ENCODE peak calls at places on chromosomes 5 and 9, in seven cellular contexts. F, P, S, Q, X, W and H are unnamed samples. For H3K4me1, the result is how much of the 10 kb centered on the place peaks cover.

GRCh38 chr5:109005611-109006010 is 257.9 kb downstream of the FER start:
- DNase-seq in Q (no peak), S (no peak), X (no peak), F (no peak), P (no peak), W (no peak), H (no peak)

GRCh38 chr5:62596096-62596495 is 17.5 kb downstream of the LRRC70 start:
- DNase-seq in Q (no peak), P (no peak), X (no peak), W (no peak), F (no peak), S (no peak), H (no peak)

GRCh38 chr5:73674669-73675004 is 48.6 kb downstream of the ARHGEF28 start:
- DNase-seq in P (no peak), S (no peak), Q (no peak), F (no peak), W (no peak), X (no peak), H (no peak)

GRCh38 chr5:115379622-115380344 is 83.3 kb upstream of the CCDC112 start:
- DNase-seq in S (peak), X (no peak), Q (no peak), W (no peak), F (no peak), P (no peak), H (no peak)

GRCh38 chr5:52007230-52007858 is 624.1 kb downstream of the ISL1 start:
- DNase-seq in F (peak), Q (no peak), P (peak), W (peak), X (no peak), S (no peak), H (peak)

GRCh38 chr9:79489241-79490000 is 82.3 kb upstream of the TLE4 start:
- DNase-seq in F (no peak), X (no peak), S (peak), W (peak), Q (no peak), P (no peak), H (no peak)

GRCh38 chr5:145072880-145073279 is 762.3 kb downstream of the PRELID2 start:
- DNase-seq in X (no peak), Q (no peak), S (no peak), P (no peak), F (peak), W (no peak), H (no peak)

GRCh38 chr9:127318651-127319167 is 54.1 kb downstream of the GARNL3 start:
- DNase-seq in W (no peak), X (no peak), P (no peak), S (no peak), Q (no peak), F (peak), H (no peak)

GRCh38 chr5:95646569-95647330 is at the start of gene RFESD:
- DNase-seq in X (peak), W (peak), Q (peak), F (peak), P (peak), S (peak), H (peak)

GRCh38 chr5:33474004-33474403 is 33.2 kb downstream of the TARS1 start:
- DNase-seq in X (no peak), F (no peak), S (no peak), W (no peak), P (no peak), Q (no peak), H (no peak)

GRCh38 chr9:74497750-74498615 is 848 bp downstream of the RORB start:
- DNase-seq in W (no peak), X (peak), Q (peak), F (peak), P (no peak), S (peak), H (peak)

GRCh38 chr9:75649060-75649459 is 241.4 kb upstream of the PCSK5 start:
- DNase-seq in X (no peak), P (no peak), W (no peak), S (no peak), F (no peak), Q (no peak), H (no peak)

GRCh38 chr5:10235350-10235749 is 14.3 kb downstream of the ATPSCKMT start:
- DNase-seq in S (no peak), W (no peak), P (no peak), Q (no peak), X (no peak), F (no peak), H (no peak)

GRCh38 chr5:148857474-148857873 is 31.1 kb downstream of the ADRB2 start:
- DNase-seq in F (no peak), W (no peak), Q (no peak), S (no peak), X (no peak), P (no peak), H (no peak)
- H3K4me1 ChIP-seq in F (under half), W (under half), Q (under half), S (under half), X (half or more), P (under half), H (under half)

DNA sequence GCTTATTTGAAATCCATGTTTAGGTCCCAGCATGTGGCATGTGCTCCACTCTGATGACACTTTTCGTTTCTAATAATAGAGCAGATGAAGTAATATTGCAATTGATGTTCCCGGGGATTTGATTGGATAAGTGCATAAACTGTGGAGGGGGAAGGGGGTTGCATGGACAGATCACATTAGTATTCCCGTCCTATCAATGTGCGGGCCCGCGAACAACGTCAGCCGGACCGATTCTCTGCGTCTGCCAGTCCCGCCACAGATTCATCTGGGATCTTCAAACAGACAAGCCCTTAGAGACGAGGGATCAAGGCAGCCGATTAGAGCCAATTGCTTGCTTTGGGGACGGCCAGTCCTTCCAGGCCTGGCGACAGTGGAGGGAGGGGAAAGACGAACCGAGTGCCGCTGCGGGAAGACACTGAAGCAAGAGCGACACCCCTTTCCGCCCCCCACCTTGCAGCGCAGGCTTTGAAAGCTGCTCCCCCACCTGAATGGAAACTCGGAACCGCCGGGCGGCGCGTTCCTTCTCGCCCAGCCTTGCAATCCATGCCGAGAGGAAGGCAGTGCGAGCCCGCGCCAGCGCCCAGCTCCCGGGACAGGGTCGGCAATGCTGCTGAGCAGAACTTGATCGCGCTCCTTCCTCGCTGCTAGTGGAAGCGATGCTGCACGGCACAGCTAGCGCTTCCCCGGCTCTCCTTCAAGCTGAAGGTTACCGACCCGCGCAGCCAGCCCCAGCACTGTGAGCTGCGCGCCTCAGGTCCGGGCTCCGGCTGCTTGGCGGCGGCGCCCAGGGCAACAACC is at the start of gene RGS7BP:
- DNase-seq in W (peak), S (peak), P (no peak), Q (peak), X (no peak), F (peak), H (peak)
- H3K4me3 ChIP-seq in W (peak), S (no peak), P (peak), Q (peak), X (no peak), F (peak), H (peak)

GRCh38 chr5:58071566-58071965 is 388.3 kb downstream of the PLK2 start:
- DNase-seq in X (no peak), S (no peak), Q (no peak), P (no peak), F (no peak), W (no peak), H (no peak)
- H3K4me1 ChIP-seq in X (under half), S (under half), Q (under half), P (under half), F (under half), W (under half), H (under half)

DNA sequence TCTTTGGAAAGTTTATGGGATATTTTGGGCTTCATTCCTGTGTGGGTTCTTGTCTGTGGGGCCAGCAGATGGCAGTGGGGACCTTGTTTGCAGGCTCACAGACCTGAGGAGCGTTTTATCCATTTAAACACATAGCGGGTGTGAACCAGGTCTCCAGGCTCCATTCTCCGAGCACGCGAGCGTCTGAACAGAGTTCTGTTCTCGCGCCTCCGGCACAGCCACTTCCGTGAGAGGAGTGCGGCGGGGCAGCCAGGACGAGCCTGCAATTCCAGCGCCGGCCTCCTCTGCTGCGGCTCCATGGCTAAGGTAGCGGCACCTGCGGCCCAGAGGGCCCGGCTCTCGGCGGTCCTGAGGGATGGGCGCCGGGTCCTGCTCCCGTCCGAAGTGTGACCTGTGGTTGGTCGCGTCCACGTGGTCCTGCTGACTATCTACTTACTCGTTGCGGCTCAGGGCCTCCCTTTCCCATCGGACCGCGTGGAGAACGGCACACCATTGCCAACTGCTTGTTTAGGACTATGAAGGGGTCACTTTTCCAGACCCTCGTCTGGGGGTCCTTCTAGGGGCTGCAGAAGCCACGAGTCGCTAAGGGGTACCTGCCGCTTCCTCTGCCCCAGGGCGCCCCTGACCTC is 7.3 kb downstream of the NRARP start:
- DNase-seq in P (no peak), Q (no peak), X (no peak), S (peak), W (no peak), F (peak), H (peak)
- H3K4me3 ChIP-seq in P (no peak), Q (peak), X (peak), S (no peak), W (peak), F (peak), H (no peak)

DNA sequence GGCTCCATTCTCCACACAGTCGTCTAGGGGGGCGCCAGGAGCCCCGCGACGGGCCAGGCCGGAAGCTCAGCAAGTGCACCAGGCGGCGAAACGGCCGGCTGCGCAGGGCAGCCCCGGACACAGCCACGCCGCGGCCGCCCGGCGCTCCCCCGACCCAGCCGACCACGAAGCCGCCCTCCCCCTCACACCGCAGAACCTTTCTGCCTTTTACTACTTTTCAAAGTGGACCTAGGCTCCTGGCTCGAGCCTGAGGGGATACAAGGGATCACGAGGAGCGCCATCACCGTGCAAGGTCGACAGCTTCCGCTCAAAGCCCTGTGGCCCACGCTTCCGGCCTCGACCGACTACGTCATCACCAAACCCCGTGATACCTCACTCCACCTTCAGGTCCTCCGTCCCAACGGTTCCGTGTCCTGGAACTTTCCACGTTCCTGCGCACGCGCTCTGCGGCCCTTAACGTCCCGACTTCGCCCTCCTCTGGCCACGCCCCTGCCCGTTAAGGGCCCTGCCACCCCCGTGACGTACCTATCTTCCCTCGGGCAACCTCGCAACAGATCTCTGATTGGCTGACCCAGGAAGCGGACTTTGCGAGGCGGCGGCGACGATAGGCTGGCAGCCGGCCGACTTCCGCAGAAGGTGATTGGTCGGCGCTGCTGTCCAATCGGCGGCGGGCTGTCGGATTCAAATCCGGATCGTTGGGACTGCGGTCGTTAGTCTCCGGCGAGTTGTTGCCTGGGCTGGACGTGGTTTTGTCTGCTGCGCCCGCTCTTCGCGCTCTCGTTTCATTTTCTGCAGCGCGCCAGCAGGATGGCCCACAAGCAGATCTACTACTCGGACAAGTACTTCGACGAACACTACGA is at the start of gene CKS2:
- DNase-seq in F (peak), X (peak), P (peak), Q (peak), W (peak), S (peak), H (peak)
- H3K4me1 ChIP-seq in F (under half), X (under half), P (under half), Q (under half), W (under half), S (under half), H (under half)

GRCh38 chr5:8341416-8341815 is 472.5 kb downstream of the MTRR start:
- DNase-seq in Q (no peak), X (no peak), W (no peak), P (no peak), F (no peak), S (no peak), H (no peak)

GRCh38 chr5:8340739-8341344 is 471.9 kb downstream of the MTRR start:
- DNase-seq in P (no peak), W (no peak), S (no peak), X (no peak), Q (no peak), F (peak), H (no peak)

GRCh38 chr5:8340261-8340660 is 471.3 kb downstream of the MTRR start:
- DNase-seq in S (no peak), P (no peak), W (no peak), Q (no peak), F (no peak), X (no peak), H (no peak)
- H3K4me3 ChIP-seq in S (no peak), P (no peak), W (no peak), Q (no peak), F (no peak), X (no peak), H (no peak)